ENCODE peak calls at places on chromosomes 1 and 21, in seven cellular contexts. One of them, this sample, is unnamed.

GRCh38 chr1:16348414-16349182 is 3.7 kb downstream of the FBXO42 start:
- DNase-seq in EH: peak; percentile 95
- DNase-seq in activated T-cell treated with anti-CD3 and anti-CD28 coated beads for 1 hour: no peak
- DNase-seq in CD4-positive, alpha-beta T cell: no peak
- DNase-seq in neuronal stem cell: no peak
- DNase-seq in HAP-1: no peak
- DNase-seq in NCI-H510A treated with DMSO at 0.1 percent for 48 hours: no peak
- DNase-seq in this sample: no peak

GRCh38 chr1:221117548-221117951 is 238.3 kb downstream of the HLX start:
- DNase-seq in HAP-1: no peak
- DNase-seq in activated T-cell treated with anti-CD3 and anti-CD28 coated beads for 1 hour: no peak
- DNase-seq in EH: peak; percentile 95
- DNase-seq in NCI-H510A treated with DMSO at 0.1 percent for 48 hours: no peak
- DNase-seq in CD4-positive, alpha-beta T cell: no peak
- DNase-seq in neuronal stem cell: no peak
- DNase-seq in this sample: no peak

GRCh38 chr1:178940022-178940765 is 69.3 kb upstream of the ANGPTL1 start:
- DNase-seq in NCI-H510A treated with DMSO at 0.1 percent for 48 hours: no peak
- DNase-seq in neuronal stem cell: no peak
- DNase-seq in activated T-cell treated with anti-CD3 and anti-CD28 coated beads for 1 hour: no peak
- DNase-seq in HAP-1: no peak
- DNase-seq in EH: no peak
- DNase-seq in CD4-positive, alpha-beta T cell: no peak
- DNase-seq in this sample: no peak

GRCh38 chr21:29477941-29478340 is 179.2 kb downstream of the BACH1 start:
- DNase-seq in CD4-positive, alpha-beta T cell: no peak
- DNase-seq in EH: peak; percentile 74
- DNase-seq in activated T-cell treated with anti-CD3 and anti-CD28 coated beads for 1 hour: no peak
- DNase-seq in neuronal stem cell: no peak
- DNase-seq in HAP-1: no peak
- DNase-seq in NCI-H510A treated with DMSO at 0.1 percent for 48 hours: no peak
- DNase-seq in this sample: no peak

GRCh38 chr1:234125283-234125682 is 220.8 kb downstream of the SLC35F3 start:
- DNase-seq in HAP-1: peak; percentile 78
- DNase-seq in activated T-cell treated with anti-CD3 and anti-CD28 coated beads for 1 hour: no peak
- DNase-seq in NCI-H510A treated with DMSO at 0.1 percent for 48 hours: peak; percentile 38
- DNase-seq in neuronal stem cell: peak; percentile 57
- DNase-seq in CD4-positive, alpha-beta T cell: no peak
- DNase-seq in EH: peak; percentile 64
- DNase-seq in this sample: no peak

GRCh38 chr1:89607888-89608626 is 24.9 kb upstream of the LRRC8C start:
- DNase-seq in CD4-positive, alpha-beta T cell: peak; percentile 64
- DNase-seq in neuronal stem cell: no peak
- DNase-seq in EH: no peak
- DNase-seq in NCI-H510A treated with DMSO at 0.1 percent for 48 hours: no peak
- DNase-seq in activated T-cell treated with anti-CD3 and anti-CD28 coated beads for 1 hour: peak; percentile 49
- DNase-seq in HAP-1: no peak
- DNase-seq in this sample: no peak

GRCh38 chr1:84171471-84171870 is 27.4 kb downstream of the PRKACB start:
- DNase-seq in EH: no peak
- DNase-seq in HAP-1: no peak
- DNase-seq in CD4-positive, alpha-beta T cell: no peak
- DNase-seq in neuronal stem cell: no peak
- DNase-seq in activated T-cell treated with anti-CD3 and anti-CD28 coated beads for 1 hour: no peak
- DNase-seq in NCI-H510A treated with DMSO at 0.1 percent for 48 hours: no peak
- DNase-seq in this sample: no peak

GRCh38 chr1:15153184-15153841 is at the start of gene TMEM51:
- DNase-seq in activated T-cell treated with anti-CD3 and anti-CD28 coated beads for 1 hour: no peak
- DNase-seq in NCI-H510A treated with DMSO at 0.1 percent for 48 hours: peak; percentile 95
- DNase-seq in CD4-positive, alpha-beta T cell: no peak
- DNase-seq in neuronal stem cell: peak; percentile 75
- DNase-seq in HAP-1: peak; percentile 89
- DNase-seq in EH: peak; percentile 40
- DNase-seq in this sample: no peak

GRCh38 chr21:25639167-25639921 is at the start of gene JAM2:
- DNase-seq in EH: no peak
- DNase-seq in HAP-1: peak; percentile 74
- DNase-seq in activated T-cell treated with anti-CD3 and anti-CD28 coated beads for 1 hour: peak; percentile 27
- DNase-seq in NCI-H510A treated with DMSO at 0.1 percent for 48 hours: no peak
- DNase-seq in neuronal stem cell: peak; percentile 51
- DNase-seq in CD4-positive, alpha-beta T cell: peak; percentile 20
- DNase-seq in this sample: no peak

GRCh38 chr1:156848461-156849150 is 10.3 kb downstream of the INSRR start:
- DNase-seq in activated T-cell treated with anti-CD3 and anti-CD28 coated beads for 1 hour: peak; percentile 60
- DNase-seq in CD4-positive, alpha-beta T cell: peak; percentile 56
- DNase-seq in EH: no peak
- DNase-seq in HAP-1: no peak
- DNase-seq in NCI-H510A treated with DMSO at 0.1 percent for 48 hours: no peak
- DNase-seq in neuronal stem cell: no peak
- DNase-seq in this sample: no peak

GRCh38 chr1:218702808-218703207 is 357.7 kb downstream of the TGFB2 start:
- DNase-seq in CD4-positive, alpha-beta T cell: no peak
- DNase-seq in neuronal stem cell: no peak
- DNase-seq in NCI-H510A treated with DMSO at 0.1 percent for 48 hours: no peak
- DNase-seq in HAP-1: no peak
- DNase-seq in EH: no peak
- DNase-seq in activated T-cell treated with anti-CD3 and anti-CD28 coated beads for 1 hour: no peak
- DNase-seq in this sample: no peak

GRCh38 chr1:90716243-90716551 is 905 bp downstream of the BARHL2 start:
- DNase-seq in neuronal stem cell: no peak
- DNase-seq in activated T-cell treated with anti-CD3 and anti-CD28 coated beads for 1 hour: no peak
- DNase-seq in NCI-H510A treated with DMSO at 0.1 percent for 48 hours: no peak
- DNase-seq in CD4-positive, alpha-beta T cell: no peak
- DNase-seq in EH: no peak
- DNase-seq in HAP-1: no peak
- DNase-seq in this sample: no peak

GRCh38 chr1:235917267-235917811 is 50.6 kb upstream of the LYST start:
- DNase-seq in neuronal stem cell: no peak
- DNase-seq in NCI-H510A treated with DMSO at 0.1 percent for 48 hours: peak; percentile 39
- DNase-seq in HAP-1: no peak
- DNase-seq in CD4-positive, alpha-beta T cell: peak; percentile 7
- DNase-seq in EH: peak; percentile 100
- DNase-seq in activated T-cell treated with anti-CD3 and anti-CD28 coated beads for 1 hour: peak; percentile 24
- DNase-seq in this sample: peak; percentile 97

GRCh38 chr1:184888505-184888904 is 85.8 kb downstream of the NIBAN1 start:
- DNase-seq in CD4-positive, alpha-beta T cell: no peak
- DNase-seq in neuronal stem cell: no peak
- DNase-seq in HAP-1: no peak
- DNase-seq in activated T-cell treated with anti-CD3 and anti-CD28 coated beads for 1 hour: no peak
- DNase-seq in NCI-H510A treated with DMSO at 0.1 percent for 48 hours: no peak
- DNase-seq in EH: peak; percentile 87
- DNase-seq in this sample: no peak

GRCh38 chr1:64898107-64898861 is 68.1 kb downstream of the JAK1 start:
- DNase-seq in activated T-cell treated with anti-CD3 and anti-CD28 coated beads for 1 hour: peak; percentile 14
- DNase-seq in NCI-H510A treated with DMSO at 0.1 percent for 48 hours: peak; percentile 55
- DNase-seq in CD4-positive, alpha-beta T cell: no peak
- DNase-seq in HAP-1: peak; percentile 16
- DNase-seq in neuronal stem cell: no peak
- DNase-seq in EH: peak; percentile 99
- DNase-seq in this sample: peak; percentile 79

GRCh38 chr21:15682182-15682895 is 47.4 kb upstream of the USP25 start:
- DNase-seq in neuronal stem cell: no peak
- DNase-seq in activated T-cell treated with anti-CD3 and anti-CD28 coated beads for 1 hour: no peak
- DNase-seq in CD4-positive, alpha-beta T cell: no peak
- DNase-seq in EH: peak; percentile 74
- DNase-seq in NCI-H510A treated with DMSO at 0.1 percent for 48 hours: no peak
- DNase-seq in HAP-1: no peak
- DNase-seq in this sample: no peak

GRCh38 chr1:111441573-111442192 is 7.4 kb downstream of the WDR77 start:
- DNase-seq in NCI-H510A treated with DMSO at 0.1 percent for 48 hours: no peak
- DNase-seq in EH: peak; percentile 14
- DNase-seq in CD4-positive, alpha-beta T cell: peak; percentile 65
- DNase-seq in neuronal stem cell: peak; percentile 15
- DNase-seq in HAP-1: peak; percentile 71
- DNase-seq in activated T-cell treated with anti-CD3 and anti-CD28 coated beads for 1 hour: peak; percentile 63
- DNase-seq in this sample: no peak

GRCh38 chr21:33434770-33435360 is 31.7 kb downstream of the IFNGR2 start:
- DNase-seq in neuronal stem cell: no peak
- DNase-seq in HAP-1: no peak
- DNase-seq in NCI-H510A treated with DMSO at 0.1 percent for 48 hours: no peak
- DNase-seq in activated T-cell treated with anti-CD3 and anti-CD28 coated beads for 1 hour: no peak
- DNase-seq in EH: peak; percentile 93
- DNase-seq in CD4-positive, alpha-beta T cell: no peak
- DNase-seq in this sample: peak; percentile 77

GRCh38 chr1:21268281-21269239 is 21.7 kb downstream of the ECE1 start:
- DNase-seq in neuronal stem cell: no peak
- DNase-seq in activated T-cell treated with anti-CD3 and anti-CD28 coated beads for 1 hour: no peak
- DNase-seq in HAP-1: no peak
- DNase-seq in CD4-positive, alpha-beta T cell: no peak
- DNase-seq in EH: no peak
- DNase-seq in NCI-H510A treated with DMSO at 0.1 percent for 48 hours: peak; percentile 84
- DNase-seq in this sample: no peak

GRCh38 chr21:27802816-27803475 is 836.1 kb upstream of the ADAMTS5 start:
- DNase-seq in activated T-cell treated with anti-CD3 and anti-CD28 coated beads for 1 hour: no peak
- DNase-seq in NCI-H510A treated with DMSO at 0.1 percent for 48 hours: no peak
- DNase-seq in EH: peak; percentile 52
- DNase-seq in neuronal stem cell: peak; percentile 18
- DNase-seq in HAP-1: peak; percentile 32
- DNase-seq in CD4-positive, alpha-beta T cell: no peak
- DNase-seq in this sample: no peak

GRCh38 chr1:208524376-208524775 is 280.2 kb upstream of the PLXNA2 start:
- DNase-seq in activated T-cell treated with anti-CD3 and anti-CD28 coated beads for 1 hour: no peak
- DNase-seq in NCI-H510A treated with DMSO at 0.1 percent for 48 hours: no peak
- DNase-seq in neuronal stem cell: no peak
- DNase-seq in HAP-1: no peak
- DNase-seq in EH: peak; percentile 14
- DNase-seq in CD4-positive, alpha-beta T cell: no peak
- DNase-seq in this sample: no peak

GRCh38 chr1:45894921-45895320 is 91.5 kb downstream of the MAST2 start:
- DNase-seq in CD4-positive, alpha-beta T cell: no peak
- DNase-seq in activated T-cell treated with anti-CD3 and anti-CD28 coated beads for 1 hour: no peak
- DNase-seq in NCI-H510A treated with DMSO at 0.1 percent for 48 hours: no peak
- DNase-seq in HAP-1: peak; percentile 63
- DNase-seq in neuronal stem cell: no peak
- DNase-seq in EH: no peak
- DNase-seq in this sample: no peak

GRCh38 chr1:244089561-244089960 is 38.5 kb downstream of the ZBTB18 start:
- DNase-seq in EH: no peak
- DNase-seq in activated T-cell treated with anti-CD3 and anti-CD28 coated beads for 1 hour: no peak
- DNase-seq in HAP-1: no peak
- DNase-seq in CD4-positive, alpha-beta T cell: no peak
- DNase-seq in NCI-H510A treated with DMSO at 0.1 percent for 48 hours: no peak
- DNase-seq in neuronal stem cell: no peak
- DNase-seq in this sample: no peak

GRCh38 chr1:12179111-12179519 is 12.3 kb downstream of the TNFRSF1B start:
- DNase-seq in neuronal stem cell: no peak
- DNase-seq in NCI-H510A treated with DMSO at 0.1 percent for 48 hours: no peak
- DNase-seq in EH: peak; percentile 75
- DNase-seq in HAP-1: no peak
- DNase-seq in CD4-positive, alpha-beta T cell: peak; percentile 68
- DNase-seq in activated T-cell treated with anti-CD3 and anti-CD28 coated beads for 1 hour: peak; percentile 70
- DNase-seq in this sample: no peak

GRCh38 chr1:23483327-23484252 is at the start of gene ASAP3:
- DNase-seq in HAP-1: peak; percentile 81
- DNase-seq in CD4-positive, alpha-beta T cell: peak; percentile 15
- DNase-seq in neuronal stem cell: peak; percentile 38
- DNase-seq in EH: peak; percentile 68
- DNase-seq in activated T-cell treated with anti-CD3 and anti-CD28 coated beads for 1 hour: no peak
- DNase-seq in NCI-H510A treated with DMSO at 0.1 percent for 48 hours: no peak
- DNase-seq in this sample: no peak

GRCh38 chr1:23722652-23723051 is 20.6 kb upstream of the ELOA start:
- DNase-seq in CD4-positive, alpha-beta T cell: no peak
- DNase-seq in HAP-1: no peak
- DNase-seq in neuronal stem cell: no peak
- DNase-seq in NCI-H510A treated with DMSO at 0.1 percent for 48 hours: no peak
- DNase-seq in activated T-cell treated with anti-CD3 and anti-CD28 coated beads for 1 hour: no peak
- DNase-seq in EH: no peak
- DNase-seq in this sample: no peak

GRCh38 chr1:202858306-202858705 is 30.6 kb downstream of the RABIF start:
- DNase-seq in EH: no peak
- DNase-seq in HAP-1: no peak
- DNase-seq in activated T-cell treated with anti-CD3 and anti-CD28 coated beads for 1 hour: no peak
- DNase-seq in neuronal stem cell: no peak
- DNase-seq in CD4-positive, alpha-beta T cell: no peak
- DNase-seq in NCI-H510A treated with DMSO at 0.1 percent for 48 hours: no peak
- DNase-seq in this sample: peak; percentile 20

GRCh38 chr1:59384443-59384842 is 87.5 kb downstream of the FGGY start:
- DNase-seq in activated T-cell treated with anti-CD3 and anti-CD28 coated beads for 1 hour: no peak
- DNase-seq in CD4-positive, alpha-beta T cell: no peak
- DNase-seq in EH: no peak
- DNase-seq in NCI-H510A treated with DMSO at 0.1 percent for 48 hours: no peak
- DNase-seq in HAP-1: no peak
- DNase-seq in neuronal stem cell: no peak
- DNase-seq in this sample: no peak